ENCODE peak calls at places on chromosome 21, in five cellular contexts. G is MM.1S, I is OCI-LY7, Z is neural progenitor cell, X is fibroblast of lung. F is an unnamed sample.

GRCh38 chr21:32456497-32456918 is 44.0 kb downstream of the EVA1C start:
- DNase-seq in G (no peak), I (no peak), Z (no peak), X (peak; percentile 77), F (no peak)

GRCh38 chr21:27570306-27570868 is 603.5 kb upstream of the ADAMTS5 start:
- DNase-seq in G (no peak), I (no peak), Z (no peak), X (peak; percentile 90), F (peak; percentile 21)

GRCh38 chr21:46082638-46083270 is 15.2 kb upstream of the COL6A2 start:
- DNase-seq in G (no peak), I (no peak), Z (no peak), X (no peak), F (no peak)

GRCh38 chr21:27534211-27534610 is 567.3 kb upstream of the ADAMTS5 start:
- DNase-seq in G (no peak), I (no peak), Z (no peak), X (no peak), F (no peak)

GRCh38 chr21:45409466-45410150 is 4.6 kb downstream of the COL18A1 start:
- DNase-seq in G (no peak), I (no peak), Z (no peak), X (peak; percentile 40), F (no peak)

GRCh38 chr21:31030367-31031106 is 7.7 kb downstream of the KRTAP19-8 start:
- DNase-seq in G (peak; percentile 27), I (peak; percentile 7), Z (no peak), X (no peak), F (no peak)

GRCh38 chr21:27407296-27407695 is 440.4 kb upstream of the ADAMTS5 start:
- DNase-seq in G (no peak), I (no peak), Z (peak; percentile 52), X (no peak), F (no peak)

GRCh38 chr21:13937236-13937635 is 273.5 kb downstream of the LIPI start:
- DNase-seq in G (no peak), I (no peak), Z (no peak), X (no peak), F (no peak)

GRCh38 chr21:31142600-31142999 is 104.3 kb upstream of the KRTAP19-8 start:
- DNase-seq in G (no peak), I (peak; percentile 5), Z (peak; percentile 42), X (no peak), F (no peak)

GRCh38 chr21:45041351-45041805 is 33.0 kb upstream of the ADARB1 start:
- DNase-seq in G (no peak), I (no peak), Z (no peak), X (peak; percentile 40), F (peak; percentile 50)

GRCh38 chr21:32770514-32771133 is 931 bp downstream of the PAXBP1 start:
- DNase-seq in G (peak; percentile 35), I (peak; percentile 24), Z (no peak), X (no peak), F (peak; percentile 41)

GRCh38 chr21:45301521-45302081 is 13.9 kb upstream of the POFUT2 start:
- DNase-seq in G (no peak), I (no peak), Z (no peak), X (no peak), F (no peak)

GRCh38 chr21:14766241-14766640 is 220.1 kb upstream of the SAMSN1 start:
- DNase-seq in G (no peak), I (peak; percentile 6), Z (peak; percentile 10), X (no peak), F (no peak)

GRCh38 chr21:37578471-37579126 is 212.0 kb downstream of the DYRK1A start:
- DNase-seq in G (no peak), I (no peak), Z (no peak), X (no peak), F (no peak)

GRCh38 chr21:31543191-31543590 is 116.3 kb upstream of the SOD1 start:
- DNase-seq in G (no peak), I (no peak), Z (no peak), X (peak; percentile 94), F (no peak)

GRCh38 chr21:16978309-16978895 is 534.4 kb upstream of the CXADR start:
- DNase-seq in G (no peak), I (no peak), Z (no peak), X (no peak), F (no peak)

GRCh38 chr21:46115441-46116188 is 17.7 kb downstream of the COL6A2 start:
- DNase-seq in G (no peak), I (no peak), Z (no peak), X (no peak), F (no peak)

GRCh38 chr21:32597205-32597604 is 11.9 kb upstream of the TCP10L start:
- DNase-seq in G (no peak), I (no peak), Z (no peak), X (peak; percentile 96), F (no peak)

GRCh38 chr21:44751186-44751798 is 39.9 kb upstream of the TSPEAR start:
- DNase-seq in G (no peak), I (no peak), Z (no peak), X (no peak), F (no peak)

GRCh38 chr21:33419538-33420123 is 16.4 kb downstream of the IFNGR2 start:
- DNase-seq in G (no peak), I (no peak), Z (no peak), X (no peak), F (no peak)

GRCh38 chr21:37626320-37626719 is 259.7 kb downstream of the DYRK1A start:
- DNase-seq in G (no peak), I (no peak), Z (no peak), X (no peak), F (no peak)

GRCh38 chr21:31278511-31279155 is 65.4 kb downstream of the TIAM1 start:
- DNase-seq in G (no peak), I (no peak), Z (no peak), X (peak; percentile 60), F (no peak)

GRCh38 chr21:45386336-45386727 is 18.6 kb upstream of the COL18A1 start:
- DNase-seq in G (no peak), I (no peak), Z (no peak), X (no peak), F (no peak)

GRCh38 chr21:38171723-38172344 is 85.0 kb upstream of the KCNJ15 start:
- DNase-seq in G (no peak), I (no peak), Z (peak; percentile 72), X (peak; percentile 75), F (peak; percentile 35)

GRCh38 chr21:45169682-45170081 is 95.3 kb downstream of the ADARB1 start:
- DNase-seq in G (no peak), I (no peak), Z (no peak), X (no peak), F (no peak)

GRCh38 chr21:15669247-15669646 is 60.5 kb upstream of the USP25 start:
- DNase-seq in G (no peak), I (no peak), Z (no peak), X (peak; percentile 53), F (no peak)

GRCh38 chr21:46122241-46122671 is 24.3 kb downstream of the COL6A2 start:
- DNase-seq in G (no peak), I (no peak), Z (no peak), X (peak; percentile 95), F (no peak)

DNA sequence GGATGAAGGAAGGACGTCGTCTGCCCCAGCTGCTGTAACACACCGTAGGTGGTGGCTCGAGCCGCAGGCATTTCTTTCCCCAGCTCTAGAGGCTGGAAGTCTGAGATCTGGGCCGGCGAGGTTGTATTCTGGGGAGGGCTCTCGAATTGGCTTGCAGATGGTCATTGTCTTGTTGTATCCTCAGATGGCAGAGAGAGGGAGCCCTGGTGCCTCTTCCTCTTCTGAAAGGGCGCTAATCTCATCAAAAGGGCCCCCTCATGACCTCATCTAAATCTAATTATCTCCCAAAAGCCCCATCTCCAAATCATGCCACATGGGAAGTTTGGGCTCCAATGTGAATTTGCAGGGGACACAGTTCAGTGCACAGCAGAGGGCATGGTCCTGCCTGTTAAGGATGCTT is 109.0 kb downstream of the SIK1 start:
- DNase-seq in G (no peak), I (peak; percentile 30), Z (no peak), X (no peak), F (no peak)
- TF ChIP-seq CTCF in G (peak; percentile 28), I (peak; percentile 61), Z (no peak), X (no peak), F (no peak)

GRCh38 chr21:42028754-42029385 is 18.7 kb upstream of the ZBTB21 start:
- DNase-seq in G (no peak), I (no peak), Z (no peak), X (no peak), F (no peak)

GRCh38 chr21:42026072-42026415 is 15.9 kb upstream of the ZBTB21 start:
- DNase-seq in G (no peak), I (no peak), Z (no peak), X (no peak), F (no peak)

GRCh38 chr21:42027085-42027803 is 17.1 kb upstream of the ZBTB21 start:
- DNase-seq in G (no peak), I (no peak), Z (no peak), X (no peak), F (no peak)

GRCh38 chr21:42030311-42030710 is 20.2 kb upstream of the ZBTB21 start:
- DNase-seq in G (no peak), I (no peak), Z (no peak), X (no peak), F (no peak)

DNA sequence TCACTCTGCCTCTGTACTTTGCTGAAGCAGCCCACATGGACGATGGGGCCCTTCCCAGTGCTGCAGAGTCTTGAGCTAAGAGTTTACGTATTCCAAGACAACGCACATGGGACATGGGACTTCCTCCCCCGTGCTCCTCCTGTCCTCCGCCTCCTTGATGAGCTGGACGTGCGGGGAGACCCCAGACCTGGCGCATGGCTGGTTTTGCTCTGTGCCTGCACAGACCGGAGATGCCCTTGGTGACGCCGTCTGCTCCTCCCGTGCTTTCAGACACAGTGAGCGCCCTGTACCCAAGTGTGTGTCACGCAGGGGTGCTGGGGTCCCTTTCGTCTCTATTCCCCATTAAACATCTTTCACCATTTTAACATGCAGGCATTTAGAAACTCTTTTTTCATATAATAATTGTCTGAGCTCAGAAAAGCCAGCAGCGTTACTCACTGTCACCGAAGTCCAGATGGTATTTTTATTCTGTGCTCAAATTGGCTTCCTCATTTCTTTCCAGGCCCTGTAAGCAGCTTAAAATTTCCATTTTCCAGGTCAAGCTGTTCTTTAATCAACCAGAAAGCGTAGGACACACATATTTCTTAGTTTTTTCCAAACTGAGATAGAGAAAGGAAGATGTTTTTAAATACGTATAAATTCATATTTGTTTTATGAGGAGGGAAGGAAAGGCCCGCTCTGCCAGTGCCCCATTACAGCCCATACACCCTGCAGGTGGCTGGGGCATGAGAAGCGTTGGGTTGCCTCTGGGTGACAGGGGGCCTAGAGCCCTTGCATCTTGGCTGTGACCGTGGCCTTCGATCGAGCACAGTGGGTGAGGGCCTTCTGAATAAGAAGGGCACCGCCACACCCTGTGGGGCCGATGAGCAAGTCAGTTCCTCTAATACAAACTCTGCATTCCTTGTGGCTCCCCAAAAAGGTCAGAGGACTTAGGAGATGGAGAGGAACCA is 17.9 kb upstream of the ZBTB21 start:
- DNase-seq in G (no peak), I (no peak), Z (no peak), X (no peak), F (no peak)
- H2AFZ ChIP-seq in G (no peak overlapping the region), I (peak overlapping the region; percentile 72), Z (no peak overlapping the region), X (no peak overlapping the region), F (no peak overlapping the region)

GRCh38 chr21:18117116-18117515 is 127.5 kb upstream of the CHODL start:
- DNase-seq in G (no peak), I (no peak), Z (no peak), X (no peak), F (no peak)
- TF ChIP-seq CTCF in G (no peak), I (no peak), Z (no peak), X (no peak), F (no peak)

DNA sequence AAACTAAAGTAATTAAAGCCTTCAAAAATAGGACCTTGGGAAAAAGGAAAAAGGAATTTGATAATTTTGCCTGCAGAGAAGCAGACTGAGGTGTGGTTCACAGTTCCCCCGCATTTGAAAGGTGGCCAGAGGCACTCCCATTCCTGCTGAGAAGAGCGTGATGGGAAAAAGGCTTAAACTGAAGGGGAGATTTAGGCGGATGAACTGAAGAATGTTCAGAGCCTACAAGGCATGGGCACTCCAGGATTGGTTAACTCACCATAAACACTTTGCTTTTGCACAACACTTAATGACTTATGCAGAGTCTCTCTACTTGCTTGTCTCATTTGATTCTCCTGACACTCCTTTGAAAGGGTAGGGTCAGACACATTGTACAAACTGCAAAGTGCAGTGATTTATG is 119.6 kb upstream of the RUNX1 start:
- DNase-seq in G (no peak), I (no peak), Z (peak; percentile 14), X (peak; percentile 52), F (no peak)
- H2AFZ ChIP-seq in G (no peak overlapping the region), I (no peak overlapping the region), Z (no peak overlapping the region), X (no peak overlapping the region), F (no peak overlapping the region)